ENCODE peak calls at places on chromosomes 7 and 10, in nine cellular contexts. E is neural progenitor cell, A is iris pigment epithelial cell, L is NCI-H774, P is Kasumi-1, F is neural crest cell, B is H9, W is cardiac muscle cell, H is GM03348. K is an unnamed sample.

GRCh38 chr10:117226813-117227451 is 14.0 kb upstream of the SLC18A2 start:
- DNase-seq in E (peak; percentile 53), A (peak; percentile 57), L (no peak), P (peak; percentile 95), F (no peak), B (peak; percentile 71), W (peak; percentile 52), H (peak; percentile 78), K (no peak)

GRCh38 chr7:39144420-39144819 is 166.7 kb downstream of the POU6F2 start:
- DNase-seq in E (no peak), A (no peak), L (no peak), P (no peak), F (no peak), B (no peak), W (no peak), H (no peak), K (no peak)

GRCh38 chr10:37576154-37576553 is 281.3 kb downstream of the ZNF248 start:
- DNase-seq in E (no peak), A (no peak), L (no peak), P (no peak), F (no peak), B (no peak), W (no peak), H (no peak), K (no peak)

GRCh38 chr7:98860069-98860468 is 9.7 kb downstream of the TMEM130 start:
- DNase-seq in E (no peak), A (no peak), L (no peak), P (peak; percentile 32), F (no peak), B (no peak), W (no peak), H (no peak), K (no peak)

GRCh38 chr10:129495697-129496096 is 28.7 kb downstream of the MGMT start:
- DNase-seq in E (peak; percentile 52), A (no peak), L (no peak), P (no peak), F (no peak), B (no peak), W (no peak), H (no peak), K (no peak)

GRCh38 chr7:104482362-104483042 is 154.1 kb downstream of the LHFPL3 start:
- DNase-seq in E (no peak), A (no peak), L (peak; percentile 76), P (no peak), F (no peak), B (no peak), W (no peak), H (no peak), K (no peak)

GRCh38 chr10:34884272-34884952 is 69.3 kb upstream of the PARD3 start:
- DNase-seq in E (no peak), A (no peak), L (no peak), P (no peak), F (no peak), B (no peak), W (no peak), H (no peak), K (no peak)

GRCh38 chr10:61335359-61335758 is 117.8 kb downstream of the TMEM26 start:
- DNase-seq in E (no peak), A (no peak), L (no peak), P (no peak), F (no peak), B (no peak), W (no peak), H (no peak), K (no peak)

GRCh38 chr7:44149571-44150465 is 8.7 kb upstream of the MYL7 start:
- DNase-seq in E (no peak), A (peak; percentile 25), L (no peak), P (no peak), F (no peak), B (no peak), W (peak; percentile 10), H (no peak), K (no peak)

GRCh38 chr10:84424731-84425165 is 96.4 kb downstream of the CCSER2 start:
- DNase-seq in E (peak; percentile 34), A (peak; percentile 98), L (no peak), P (peak; percentile 96), F (no peak), B (no peak), W (peak; percentile 96), H (peak; percentile 85), K (no peak)

GRCh38 chr7:127437772-127438330 is 45.3 kb upstream of the ZNF800 start:
- DNase-seq in E (no peak), A (peak; percentile 89), L (no peak), P (no peak), F (no peak), B (no peak), W (peak; percentile 4), H (peak; percentile 69), K (no peak)

GRCh38 chr7:47724335-47724982 is 142.5 kb upstream of the TNS3 start:
- DNase-seq in E (peak; percentile 59), A (peak; percentile 95), L (no peak), P (no peak), F (no peak), B (peak; percentile 51), W (peak; percentile 65), H (peak; percentile 83), K (no peak)

GRCh38 chr7:16564023-16564380 is 37.4 kb downstream of the LRRC72 start:
- DNase-seq in E (no peak), A (no peak), L (no peak), P (no peak), F (no peak), B (no peak), W (no peak), H (no peak), K (no peak)

GRCh38 chr7:145143690-145144089 is 307.8 kb upstream of the TPK1 start:
- DNase-seq in E (no peak), A (no peak), L (no peak), P (no peak), F (no peak), B (no peak), W (no peak), H (no peak), K (no peak)

GRCh38 chr10:112793197-112793921 is 156.7 kb upstream of the TCF7L2 start:
- DNase-seq in E (no peak), A (peak; percentile 31), L (no peak), P (no peak), F (no peak), B (no peak), W (no peak), H (no peak), K (no peak)

GRCh38 chr10:33099748-33100147 is 141.7 kb upstream of the ITGB1 start:
- DNase-seq in E (no peak), A (peak; percentile 77), L (no peak), P (no peak), F (no peak), B (no peak), W (no peak), H (peak; percentile 60), K (no peak)

GRCh38 chr7:112410087-112410486 is 40.2 kb upstream of the IFRD1 start:
- DNase-seq in E (no peak), A (no peak), L (no peak), P (no peak), F (no peak), B (no peak), W (peak; percentile 42), H (no peak), K (no peak)

GRCh38 chr7:69687739-69688431 is 89.6 kb downstream of the AUTS2 start:
- DNase-seq in E (no peak), A (no peak), L (no peak), P (no peak), F (no peak), B (no peak), W (no peak), H (no peak), K (no peak)

GRCh38 chr7:2417981-2418481 is 14.6 kb downstream of the CHST12 start:
- DNase-seq in E (no peak), A (no peak), L (no peak), P (no peak), F (no peak), B (no peak), W (no peak), H (peak; percentile 88), K (no peak)

GRCh38 chr7:101676062-101676461 is 47.0 kb upstream of the MYL10 start:
- DNase-seq in E (no peak), A (no peak), L (no peak), P (no peak), F (no peak), B (no peak), W (no peak), H (no peak), K (no peak)

GRCh38 chr7:51062222-51062987 is 254.2 kb downstream of the COBL start:
- DNase-seq in E (peak; percentile 41), A (no peak), L (peak; percentile 3), P (no peak), F (no peak), B (no peak), W (no peak), H (no peak), K (no peak)

GRCh38 chr7:116588225-116588624 is 63.4 kb downstream of the CAV1 start:
- DNase-seq in E (peak; percentile 18), A (peak; percentile 87), L (no peak), P (peak; percentile 21), F (no peak), B (no peak), W (peak; percentile 77), H (peak; percentile 50), K (no peak)

GRCh38 chr10:59138052-59138451 is 38.4 kb upstream of the PHYHIPL start:
- DNase-seq in E (no peak), A (no peak), L (no peak), P (no peak), F (no peak), B (peak; percentile 26), W (no peak), H (no peak), K (no peak)

GRCh38 chr7:93964813-93965212 is 39.3 kb downstream of the BET1 start:
- DNase-seq in E (no peak), A (no peak), L (no peak), P (no peak), F (no peak), B (no peak), W (no peak), H (no peak), K (no peak)

GRCh38 chr7:105473163-105473562 is 48.9 kb downstream of the PUS7 start:
- DNase-seq in E (no peak), A (peak; percentile 89), L (no peak), P (no peak), F (no peak), B (no peak), W (peak; percentile 90), H (no peak), K (no peak)

GRCh38 chr10:124125305-124126116 is 32.1 kb upstream of the CHST15 start:
- DNase-seq in E (peak; percentile 46), A (peak; percentile 32), L (no peak), P (peak; percentile 46), F (no peak), B (peak; percentile 57), W (peak; percentile 26), H (no peak), K (no peak)

GRCh38 chr10:123804716-123805115 is 86.9 kb downstream of the CPXM2 start:
- DNase-seq in E (no peak), A (peak; percentile 33), L (no peak), P (no peak), F (no peak), B (no peak), W (peak; percentile 80), H (peak; percentile 44), K (no peak)

GRCh38 chr7:127738859-127739258 is 86.9 kb downstream of the SND1 start:
- DNase-seq in E (no peak), A (no peak), L (no peak), P (no peak), F (no peak), B (no peak), W (no peak), H (no peak), K (no peak)

GRCh38 chr7:22295402-22296264 is 61.3 kb downstream of the RAPGEF5 start:
- DNase-seq in E (peak; percentile 34), A (no peak), L (no peak), P (no peak), F (no peak), B (no peak), W (peak; percentile 8), H (peak; percentile 9), K (no peak)

GRCh38 chr10:128851726-128852125 is 615.3 kb upstream of the MGMT start:
- DNase-seq in E (no peak), A (no peak), L (no peak), P (no peak), F (no peak), B (no peak), W (no peak), H (no peak), K (no peak)